ENCODE peak calls at places on chromosomes 6 and 20, in seven cellular contexts. One of them, this sample, is unnamed.

GRCh38 chr6:68632620-68633195 is 2.4 kb upstream of the ADGRB3 start:
- DNase-seq in CD8-positive, alpha-beta T cell: no peak
- DNase-seq in endodermal cell: no peak
- DNase-seq in MM.1S: no peak
- DNase-seq in uterus: no peak
- DNase-seq in breast epithelium: no peak
- DNase-seq in small intestine: no peak
- DNase-seq in this sample: no peak

GRCh38 chr6:137490961-137491360 is 3.2 kb downstream of the OLIG3 start:
- DNase-seq in uterus: no peak
- DNase-seq in small intestine: no peak
- DNase-seq in endodermal cell: peak
- DNase-seq in CD8-positive, alpha-beta T cell: no peak
- DNase-seq in breast epithelium: no peak
- DNase-seq in MM.1S: no peak
- DNase-seq in this sample: no peak

GRCh38 chr6:33925210-33925609 is 121.4 kb upstream of the MLN start:
- DNase-seq in uterus: no peak
- DNase-seq in small intestine: no peak
- DNase-seq in endodermal cell: no peak
- DNase-seq in breast epithelium: no peak
- DNase-seq in MM.1S: no peak
- DNase-seq in CD8-positive, alpha-beta T cell: no peak
- DNase-seq in this sample: no peak

GRCh38 chr20:62688855-62689460 is 19.7 kb upstream of the NTSR1 start:
- DNase-seq in small intestine: no peak
- DNase-seq in endodermal cell: no peak
- DNase-seq in uterus: no peak
- DNase-seq in breast epithelium: no peak
- DNase-seq in CD8-positive, alpha-beta T cell: no peak
- DNase-seq in MM.1S: no peak
- DNase-seq in this sample: no peak

GRCh38 chr20:14337400-14338171 is at the start of gene FLRT3:
- DNase-seq in breast epithelium: peak
- DNase-seq in endodermal cell: peak
- DNase-seq in CD8-positive, alpha-beta T cell: no peak
- DNase-seq in MM.1S: peak
- DNase-seq in uterus: peak
- DNase-seq in small intestine: peak
- DNase-seq in this sample: no peak

GRCh38 chr20:63234693-63235398 is 859 bp upstream of the BIRC7 start:
- DNase-seq in MM.1S: no peak
- DNase-seq in uterus: no peak
- DNase-seq in CD8-positive, alpha-beta T cell: no peak
- DNase-seq in small intestine: peak
- DNase-seq in breast epithelium: no peak
- DNase-seq in endodermal cell: peak
- DNase-seq in this sample: no peak

GRCh38 chr20:17499041-17499440 is 32.1 kb downstream of the BFSP1 start:
- DNase-seq in CD8-positive, alpha-beta T cell: no peak
- DNase-seq in endodermal cell: no peak
- DNase-seq in uterus: no peak
- DNase-seq in MM.1S: no peak
- DNase-seq in small intestine: no peak
- DNase-seq in breast epithelium: no peak
- DNase-seq in this sample: no peak

GRCh38 chr20:25039697-25040437 is 18.1 kb downstream of the ACSS1 start:
- DNase-seq in MM.1S: no peak
- DNase-seq in uterus: peak
- DNase-seq in CD8-positive, alpha-beta T cell: no peak
- DNase-seq in small intestine: peak
- DNase-seq in endodermal cell: no peak
- DNase-seq in breast epithelium: peak
- DNase-seq in this sample: peak

GRCh38 chr6:7914311-7914710 is 3.7 kb upstream of the TXNDC5 start:
- DNase-seq in small intestine: no peak
- DNase-seq in MM.1S: no peak
- DNase-seq in breast epithelium: no peak
- DNase-seq in uterus: no peak
- DNase-seq in CD8-positive, alpha-beta T cell: no peak
- DNase-seq in endodermal cell: peak
- DNase-seq in this sample: no peak

GRCh38 chr20:16929756-16930155 is 181.6 kb downstream of the OTOR start:
- DNase-seq in MM.1S: no peak
- DNase-seq in endodermal cell: no peak
- DNase-seq in breast epithelium: no peak
- DNase-seq in small intestine: no peak
- DNase-seq in CD8-positive, alpha-beta T cell: no peak
- DNase-seq in uterus: no peak
- DNase-seq in this sample: no peak

GRCh38 chr6:36724514-36725385 is 27.1 kb downstream of the RAB44 start:
- DNase-seq in CD8-positive, alpha-beta T cell: peak
- DNase-seq in MM.1S: peak
- DNase-seq in endodermal cell: peak
- DNase-seq in small intestine: peak
- DNase-seq in uterus: peak
- DNase-seq in breast epithelium: peak
- DNase-seq in this sample: peak

GRCh38 chr20:17549131-17549530 is 18.0 kb upstream of the BFSP1 start:
- DNase-seq in MM.1S: no peak
- DNase-seq in CD8-positive, alpha-beta T cell: no peak
- DNase-seq in endodermal cell: no peak
- DNase-seq in small intestine: no peak
- DNase-seq in breast epithelium: no peak
- DNase-seq in uterus: no peak
- DNase-seq in this sample: no peak

GRCh38 chr20:63215101-63216040 is 560 bp downstream of the YTHDF1 start:
- DNase-seq in MM.1S: peak
- DNase-seq in breast epithelium: no peak
- DNase-seq in small intestine: peak
- DNase-seq in endodermal cell: peak
- DNase-seq in CD8-positive, alpha-beta T cell: no peak
- DNase-seq in uterus: no peak
- DNase-seq in this sample: peak

GRCh38 chr6:121912905-121913304 is 477.5 kb downstream of the GJA1 start:
- DNase-seq in endodermal cell: no peak
- DNase-seq in small intestine: no peak
- DNase-seq in uterus: no peak
- DNase-seq in breast epithelium: no peak
- DNase-seq in CD8-positive, alpha-beta T cell: no peak
- DNase-seq in MM.1S: no peak
- DNase-seq in this sample: no peak

GRCh38 chr20:38152175-38153010 is 12.7 kb downstream of the TGM2 start:
- DNase-seq in CD8-positive, alpha-beta T cell: no peak
- DNase-seq in breast epithelium: no peak
- DNase-seq in small intestine: peak
- DNase-seq in uterus: peak
- DNase-seq in endodermal cell: no peak
- DNase-seq in MM.1S: no peak
- DNase-seq in this sample: peak

GRCh38 chr6:93219447-93219846 is 199.9 kb downstream of the EPHA7 start:
- DNase-seq in CD8-positive, alpha-beta T cell: no peak
- DNase-seq in endodermal cell: no peak
- DNase-seq in breast epithelium: no peak
- DNase-seq in MM.1S: no peak
- DNase-seq in uterus: no peak
- DNase-seq in small intestine: no peak
- DNase-seq in this sample: no peak

GRCh38 chr6:44731485-44732095 is 344.1 kb downstream of the CDC5L start:
- DNase-seq in uterus: no peak
- DNase-seq in small intestine: no peak
- DNase-seq in CD8-positive, alpha-beta T cell: no peak
- DNase-seq in breast epithelium: no peak
- DNase-seq in MM.1S: no peak
- DNase-seq in endodermal cell: no peak
- DNase-seq in this sample: no peak
- H3K27ac ChIP-seq in uterus: no peak
- H3K27ac ChIP-seq in small intestine: no peak
- H3K27ac ChIP-seq in CD8-positive, alpha-beta T cell: no peak
- H3K27ac ChIP-seq in breast epithelium: no peak
- H3K27ac ChIP-seq in MM.1S: no peak
- H3K27ac ChIP-seq in endodermal cell: no peak
- H3K27ac ChIP-seq in this sample: no peak

GRCh38 chr6:97849390-97849789 is 566.4 kb upstream of the MMS22L start:
- DNase-seq in MM.1S: no peak
- DNase-seq in small intestine: no peak
- DNase-seq in uterus: no peak
- DNase-seq in endodermal cell: no peak
- DNase-seq in breast epithelium: no peak
- DNase-seq in CD8-positive, alpha-beta T cell: no peak
- DNase-seq in this sample: no peak

DNA sequence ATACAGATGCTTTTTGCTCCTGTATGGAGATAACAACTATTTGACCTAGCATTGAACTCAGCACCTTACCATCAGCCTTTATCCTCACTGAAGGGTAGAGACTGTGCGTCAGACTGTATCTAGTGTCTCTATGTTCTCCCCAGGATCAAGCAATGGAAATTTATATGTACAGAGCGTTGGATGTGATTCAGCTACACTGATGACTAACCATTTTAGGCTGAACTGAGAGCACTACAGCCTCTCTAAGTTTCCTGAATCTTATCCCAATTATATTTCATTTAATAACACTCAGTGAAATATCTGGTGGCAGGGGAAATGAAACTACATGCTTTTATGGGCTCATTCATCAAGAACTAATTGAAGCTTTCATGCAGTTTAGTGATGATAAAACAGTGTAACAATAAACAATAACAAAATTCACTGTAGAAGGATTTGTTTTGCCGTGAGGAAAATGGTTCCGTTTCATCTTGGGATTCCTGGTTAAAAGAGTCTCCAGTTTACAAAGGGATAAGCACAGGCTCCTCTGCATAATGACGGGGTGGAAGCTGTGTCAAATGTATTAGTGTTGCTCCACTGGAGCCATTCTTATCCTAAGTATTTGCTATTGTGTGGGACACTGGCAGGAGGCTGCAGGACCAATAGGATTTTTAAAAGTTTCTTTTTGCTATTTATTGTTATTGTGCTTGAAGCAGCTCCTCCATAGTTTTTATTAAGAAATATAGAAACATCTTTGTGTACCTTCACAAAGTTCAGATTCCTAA is 567.6 kb upstream of the MMS22L start:
- DNase-seq in breast epithelium: no peak
- DNase-seq in uterus: no peak
- DNase-seq in CD8-positive, alpha-beta T cell: no peak
- DNase-seq in MM.1S: no peak
- DNase-seq in endodermal cell: no peak
- DNase-seq in small intestine: no peak
- DNase-seq in this sample: no peak
- H3K4me3 ChIP-seq in breast epithelium: no peak
- H3K4me3 ChIP-seq in uterus: no peak
- H3K4me3 ChIP-seq in CD8-positive, alpha-beta T cell: no peak
- H3K4me3 ChIP-seq in MM.1S: no peak
- H3K4me3 ChIP-seq in endodermal cell: no peak
- H3K4me3 ChIP-seq in small intestine: no peak
- H3K4me3 ChIP-seq in this sample: no peak

DNA sequence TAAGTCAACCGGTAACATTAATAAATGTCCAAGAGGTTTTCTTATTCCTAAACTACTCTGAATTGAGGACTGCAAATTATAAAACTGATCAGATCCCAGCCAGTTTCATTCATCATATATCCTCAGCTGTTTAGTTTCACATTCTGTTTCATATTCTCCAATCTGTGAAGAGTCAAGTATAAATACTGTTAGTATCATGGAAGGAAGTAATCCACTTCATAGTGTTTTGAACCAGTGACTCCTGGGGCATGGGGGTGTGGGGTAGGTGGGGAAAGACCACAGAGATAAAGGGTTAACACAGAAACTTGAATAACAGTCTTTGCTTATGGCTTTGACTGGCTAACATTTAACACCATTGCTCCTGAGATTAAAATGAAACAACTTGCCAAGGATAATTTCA is 69.9 kb downstream of the FYN start:
- DNase-seq in CD8-positive, alpha-beta T cell: no peak
- DNase-seq in MM.1S: peak
- DNase-seq in endodermal cell: no peak
- DNase-seq in breast epithelium: no peak
- DNase-seq in uterus: no peak
- DNase-seq in small intestine: no peak
- DNase-seq in this sample: no peak
- H3K27ac ChIP-seq in CD8-positive, alpha-beta T cell: peak
- H3K27ac ChIP-seq in MM.1S: no peak
- H3K27ac ChIP-seq in endodermal cell: no peak
- H3K27ac ChIP-seq in breast epithelium: peak
- H3K27ac ChIP-seq in uterus: peak
- H3K27ac ChIP-seq in small intestine: no peak
- H3K27ac ChIP-seq in this sample: peak

GRCh38 chr6:27592481-27593199 is 119.7 kb upstream of the ZNF184 start:
- DNase-seq in uterus: no peak
- DNase-seq in CD8-positive, alpha-beta T cell: no peak
- DNase-seq in MM.1S: peak
- DNase-seq in endodermal cell: peak
- DNase-seq in breast epithelium: no peak
- DNase-seq in small intestine: peak
- DNase-seq in this sample: no peak
- H3K4me3 ChIP-seq in uterus: no peak
- H3K4me3 ChIP-seq in CD8-positive, alpha-beta T cell: no peak
- H3K4me3 ChIP-seq in MM.1S: peak
- H3K4me3 ChIP-seq in endodermal cell: peak
- H3K4me3 ChIP-seq in breast epithelium: no peak
- H3K4me3 ChIP-seq in small intestine: no peak
- H3K4me3 ChIP-seq in this sample: no peak

GRCh38 chr20:46683620-46683938 is 5.7 kb downstream of the TP53RK start:
- DNase-seq in MM.1S: no peak
- DNase-seq in small intestine: no peak
- DNase-seq in breast epithelium: no peak
- DNase-seq in CD8-positive, alpha-beta T cell: no peak
- DNase-seq in uterus: no peak
- DNase-seq in endodermal cell: no peak
- DNase-seq in this sample: no peak

GRCh38 chr20:46682063-46682821 is 7.0 kb downstream of the TP53RK start:
- DNase-seq in endodermal cell: peak
- DNase-seq in uterus: no peak
- DNase-seq in small intestine: no peak
- DNase-seq in breast epithelium: no peak
- DNase-seq in MM.1S: no peak
- DNase-seq in CD8-positive, alpha-beta T cell: no peak
- DNase-seq in this sample: no peak

GRCh38 chr20:46681032-46681854 is 8.0 kb downstream of the TP53RK start:
- DNase-seq in small intestine: peak
- DNase-seq in uterus: peak
- DNase-seq in endodermal cell: peak
- DNase-seq in MM.1S: peak
- DNase-seq in CD8-positive, alpha-beta T cell: peak
- DNase-seq in breast epithelium: peak
- DNase-seq in this sample: no peak

GRCh38 chr20:46683068-46683477 is 6.2 kb downstream of the TP53RK start:
- DNase-seq in CD8-positive, alpha-beta T cell: no peak
- DNase-seq in endodermal cell: no peak
- DNase-seq in breast epithelium: no peak
- DNase-seq in small intestine: no peak
- DNase-seq in uterus: no peak
- DNase-seq in MM.1S: no peak
- DNase-seq in this sample: no peak

GRCh38 chr20:46683939-46684750 is 5.1 kb downstream of the TP53RK start:
- DNase-seq in endodermal cell: peak
- DNase-seq in CD8-positive, alpha-beta T cell: no peak
- DNase-seq in uterus: peak
- DNase-seq in breast epithelium: no peak
- DNase-seq in small intestine: peak
- DNase-seq in MM.1S: no peak
- DNase-seq in this sample: peak
- H3K27ac ChIP-seq in endodermal cell: peak
- H3K27ac ChIP-seq in CD8-positive, alpha-beta T cell: no peak
- H3K27ac ChIP-seq in uterus: peak
- H3K27ac ChIP-seq in breast epithelium: peak
- H3K27ac ChIP-seq in small intestine: no peak
- H3K27ac ChIP-seq in MM.1S: no peak
- H3K27ac ChIP-seq in this sample: peak

This sample was measured in heart left ventricle.